ENCODE peak calls at places on chromosomes 12 and 14, in four cellular contexts. L is esophagus muscularis mucosa, H is SJCRH30, P is ovary. G is an unnamed sample.

GRCh38 chr14:102316048-102316745 is 3.3 kb upstream of the ZNF839 start:
- DNase-seq in L (no peak), H (peak; percentile 78), P (peak; percentile 58), G (peak; percentile 78)

GRCh38 chr12:75553865-75554555 is 42.6 kb upstream of the KRR1 start:
- DNase-seq in L (no peak), H (no peak), P (no peak), G (no peak)

GRCh38 chr12:6965714-6966113 is 4.8 kb downstream of the PHB2 start:
- DNase-seq in L (no peak), H (no peak), P (no peak), G (no peak)

GRCh38 chr14:43877351-43877900 is 629.7 kb downstream of the FSCB start:
- DNase-seq in L (no peak), H (no peak), P (no peak), G (no peak)

GRCh38 chr12:49537231-49537708 is 1.6 kb upstream of the KCNH3 start:
- DNase-seq in L (no peak), H (no peak), P (no peak), G (no peak)

GRCh38 chr14:60346706-60347105 is 97.7 kb downstream of the PPM1A start:
- DNase-seq in L (no peak), H (peak; percentile 7), P (no peak), G (no peak)

GRCh38 chr14:31939934-31940333 is 137.2 kb upstream of the ARHGAP5 start:
- DNase-seq in L (no peak), H (peak; percentile 40), P (no peak), G (no peak)

GRCh38 chr14:77339407-77339806 is 18.6 kb downstream of the GSTZ1 start:
- DNase-seq in L (no peak), H (no peak), P (no peak), G (no peak)

GRCh38 chr12:2548095-2548494 is 246.7 kb upstream of the FKBP4 start:
- DNase-seq in L (no peak), H (no peak), P (no peak), G (no peak)

GRCh38 chr12:124679533-124680371 is 112.3 kb upstream of the NCOR2 start:
- DNase-seq in L (no peak), H (no peak), P (no peak), G (no peak)

GRCh38 chr12:65449400-65449799 is 170.9 kb downstream of the MSRB3 start:
- DNase-seq in L (no peak), H (no peak), P (no peak), G (no peak)

GRCh38 chr14:69571879-69572633 is 2.6 kb downstream of the CCDC177 start:
- DNase-seq in L (no peak), H (peak; percentile 15), P (peak; percentile 54), G (no peak)

GRCh38 chr12:52210186-52210924 is 18.5 kb upstream of the KRT80 start:
- DNase-seq in L (no peak), H (peak; percentile 2), P (no peak), G (no peak)

GRCh38 chr14:103539056-103539825 is 10.2 kb downstream of the TRMT61A start:
- DNase-seq in L (no peak), H (no peak), P (no peak), G (no peak)

GRCh38 chr12:47079894-47080724 is at the start of gene AMIGO2:
- DNase-seq in L (no peak), H (no peak), P (peak; percentile 82), G (peak; percentile 61)

GRCh38 chr12:54052745-54053624 is 650 bp upstream of the HOXC4 start:
- DNase-seq in L (no peak), H (peak; percentile 54), P (peak; percentile 61), G (no peak)

GRCh38 chr14:53389207-53389606 is 236.1 kb upstream of the DDHD1 start:
- DNase-seq in L (no peak), H (no peak), P (no peak), G (no peak)

GRCh38 chr14:93032301-93032929 is 83.3 kb downstream of the ITPK1 start:
- DNase-seq in L (no peak), H (peak; percentile 76), P (no peak), G (no peak)

GRCh38 chr14:95156153-95156764 is 1.1 kb downstream of the DICER1 start:
- DNase-seq in L (no peak), H (peak; percentile 31), P (no peak), G (peak; percentile 18)

GRCh38 chr14:52678591-52678990 is 16.8 kb downstream of the ERO1A start:
- DNase-seq in L (no peak), H (no peak), P (no peak), G (no peak)

GRCh38 chr14:36747411-36748184 is 85.9 kb downstream of the PAX9 start:
- DNase-seq in L (peak; percentile 31), H (no peak), P (no peak), G (no peak)

GRCh38 chr14:63155511-63156189 is 48.6 kb upstream of the RHOJ start:
- DNase-seq in L (no peak), H (no peak), P (no peak), G (peak; percentile 51)

GRCh38 chr12:120126635-120127005 is 10.1 kb upstream of the RAB35 start:
- DNase-seq in L (no peak), H (no peak), P (no peak), G (no peak)

GRCh38 chr12:66600805-66601392 is 78.0 kb downstream of the GRIP1 start:
- DNase-seq in L (no peak), H (no peak), P (no peak), G (no peak)

GRCh38 chr12:26227376-26227775 is 32.0 kb downstream of the SSPN start:
- DNase-seq in L (no peak), H (no peak), P (no peak), G (no peak)
- H3K4me3 ChIP-seq in L (peak overlapping the region; percentile 64), H (peak overlapping the region; percentile 44), P (no peak overlapping the region), G (no peak overlapping the region)

GRCh38 chr14:24777678-24778077 is 143.7 kb upstream of the GZMB start:
- DNase-seq in L (no peak), H (no peak), P (no peak), G (no peak)

GRCh38 chr14:24775919-24776318 is 141.9 kb upstream of the GZMB start:
- DNase-seq in L (no peak), H (no peak), P (no peak), G (no peak)

GRCh38 chr14:24780278-24780677 is 146.3 kb upstream of the GZMB start:
- DNase-seq in L (no peak), H (no peak), P (no peak), G (no peak)

DNA sequence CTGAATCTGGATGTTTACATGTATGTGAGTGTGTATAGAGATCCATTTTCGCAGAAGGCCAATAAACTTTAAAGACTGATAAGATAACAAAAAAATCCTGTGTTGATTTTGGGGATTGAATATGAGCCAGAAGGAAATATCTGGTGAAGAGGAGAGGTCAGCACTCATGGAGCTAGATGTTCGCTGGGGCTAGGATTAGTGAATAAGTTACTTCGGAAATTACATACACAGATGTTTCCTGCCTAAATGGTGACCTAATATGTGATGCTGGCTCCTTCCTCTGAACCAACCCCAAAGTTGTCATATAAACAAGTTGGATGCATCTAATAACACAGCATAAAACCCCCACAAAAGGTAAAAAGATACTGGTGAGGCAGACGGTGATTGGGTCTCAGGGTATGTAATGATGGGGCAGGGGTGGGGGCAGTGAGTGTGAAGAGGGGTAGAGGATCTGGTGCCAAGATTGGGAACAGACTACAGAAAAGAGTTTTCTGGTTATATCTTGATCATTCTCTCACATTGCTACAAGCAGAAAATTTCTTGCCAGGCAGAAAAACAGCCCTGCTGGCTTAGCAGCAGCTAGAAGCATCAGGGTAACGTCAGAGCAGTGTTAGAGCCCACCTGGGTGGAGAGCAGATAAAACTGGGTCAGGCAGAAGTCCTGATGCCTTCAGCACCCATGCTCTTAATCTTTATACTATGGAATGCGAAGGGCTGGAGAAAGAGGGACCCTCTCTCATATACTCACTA is 140.4 kb upstream of the GZMB start:
- DNase-seq in L (no peak), H (no peak), P (no peak), G (no peak)
- H3K27ac ChIP-seq in L (peak overlapping the region; percentile 50), H (no peak overlapping the region), P (no peak overlapping the region), G (no peak overlapping the region)

DNA sequence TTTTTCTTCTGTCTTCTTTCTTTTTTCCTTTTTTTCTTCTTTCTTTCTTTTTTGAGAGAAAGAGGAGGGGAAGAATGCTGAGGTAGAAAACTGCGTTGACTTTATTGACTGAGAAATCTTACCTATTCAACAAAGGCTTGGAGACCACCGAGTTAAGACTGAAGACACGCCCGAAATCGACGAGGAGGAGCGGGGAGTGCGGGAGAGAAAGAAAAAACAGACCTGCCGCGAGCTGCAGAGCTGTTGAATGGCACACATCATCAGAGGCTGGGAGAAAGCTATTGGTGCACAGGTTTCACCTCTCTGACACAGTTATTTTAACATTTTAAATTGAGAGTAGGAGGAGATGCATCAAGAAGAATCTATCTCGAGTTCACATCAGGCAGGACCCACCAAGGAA is 5.1 kb downstream of the ASCL1 start:
- DNase-seq in L (no peak), H (no peak), P (no peak), G (no peak)
- H3K27me3 ChIP-seq in L (peaks cover 38% of the 10 kb centered on the region), H (no peaks in the 10 kb centered on the region), P (no peaks in the 10 kb centered on the region), G (peaks cover 55% of the 10 kb centered on the region)

GRCh38 chr14:73851567-73852382 is at the start of gene PTGR2:
- DNase-seq in L (peak; percentile 99), H (peak; percentile 98), P (peak; percentile 98), G (peak; percentile 93)

GRCh38 chr14:73846944-73847343 is 4.7 kb upstream of the PTGR2 start:
- DNase-seq in L (no peak), H (no peak), P (no peak), G (no peak)

DNA sequence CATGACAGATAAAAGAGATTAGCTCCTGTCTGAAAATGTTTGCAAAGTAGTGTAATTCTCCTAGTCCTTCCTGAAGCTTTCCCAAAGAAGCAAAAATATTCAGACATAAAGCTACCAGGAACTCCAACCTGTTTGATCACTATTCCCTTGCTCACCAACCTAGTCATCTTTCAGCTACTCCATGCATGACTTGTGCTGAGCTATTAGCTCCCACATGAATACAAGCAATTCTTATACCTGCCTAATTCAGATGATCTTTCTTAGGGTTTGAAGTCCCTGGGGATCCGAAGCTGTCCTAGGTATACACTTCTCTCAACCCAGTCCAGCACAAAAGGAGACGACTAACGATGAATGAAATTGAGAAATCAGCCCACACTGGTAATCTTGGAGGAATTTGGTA is 691 bp upstream of the PTGR2 start:
- DNase-seq in L (no peak), H (no peak), P (no peak), G (no peak)
- H3K4me3 ChIP-seq in L (peak overlapping the region; percentile 63), H (peak overlapping the region; percentile 69), P (peak overlapping the region; percentile 75), G (peak overlapping the region; percentile 71)

DNA sequence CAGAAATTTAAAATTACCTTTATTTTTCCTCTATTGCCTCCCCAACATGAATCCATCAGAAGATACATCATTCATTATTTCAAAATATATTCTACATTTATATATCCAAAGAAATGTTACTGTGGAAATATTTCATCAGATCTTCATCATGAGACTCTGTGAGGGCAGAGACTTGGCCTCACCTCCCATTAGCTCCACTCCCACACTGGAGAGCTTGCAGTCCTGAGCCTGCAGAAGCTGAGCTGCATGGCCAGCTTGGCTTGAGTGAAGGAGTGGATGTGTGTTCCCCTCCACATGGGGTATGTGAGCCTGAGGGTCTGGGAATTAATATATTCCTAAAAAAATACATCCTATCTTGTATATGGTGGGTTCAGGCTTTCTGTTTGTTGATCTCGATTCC is 961.9 kb downstream of the TMEM121 start:
- DNase-seq in L (no peak), H (no peak), P (no peak), G (no peak)
- H3K27ac ChIP-seq in L (no peak overlapping the region), H (no peak overlapping the region), P (no peak overlapping the region), G (no peak overlapping the region)